ENCODE peak calls at places on chromosomes 5 and 9, in four cellular contexts. M is kidney epithelial cell; V is naive thymus-derived CD4-positive, alpha-beta T cell; J is T-cell. H is an unnamed sample.

GRCh38 chr9:115997923-115998322 is 155.7 kb upstream of the PAPPA start:
- DNase-seq in M (peak; percentile 42), J (no peak), V (no peak), H (no peak)

GRCh38 chr9:134024393-134024792 is 888 bp upstream of the BRD3OS start:
- DNase-seq in M (no peak), J (no peak), V (no peak), H (no peak)

GRCh38 chr5:378301-378891 is 56.9 kb downstream of the AHRR start:
- DNase-seq in J (no peak), V (no peak), M (no peak), H (no peak)

GRCh38 chr5:103389846-103390245 is 131.3 kb downstream of the MACIR start:
- DNase-seq in J (no peak), V (no peak), M (no peak), H (no peak)

GRCh38 chr5:177967221-177967887 is 28.7 kb downstream of the PROP1 start:
- DNase-seq in V (no peak), M (no peak), J (no peak), H (no peak)

GRCh38 chr5:88838500-88838899 is 44.5 kb downstream of the MEF2C start:
- DNase-seq in J (no peak), V (no peak), M (no peak), H (no peak)

GRCh38 chr5:100643473-100643872 is 108.3 kb downstream of the FAM174A start:
- DNase-seq in M (no peak), V (no peak), J (no peak), H (no peak)

GRCh38 chr9:94639045-94639995 is at the start of gene FBP1:
- DNase-seq in J (peak; percentile 16), V (peak; percentile 39), M (no peak), H (peak; percentile 87)

GRCh38 chr5:138632900-138633489 is 57.8 kb upstream of the HSPA9 start:
- DNase-seq in V (no peak), J (no peak), M (peak; percentile 37), H (no peak)

GRCh38 chr5:56910123-56910951 is 941 bp downstream of the SETD9 start:
- DNase-seq in M (no peak), J (peak; percentile 4), V (no peak), H (no peak)

GRCh38 chr5:140273401-140273877 is 29.5 kb downstream of the PFDN1 start:
- DNase-seq in V (no peak), J (no peak), M (no peak), H (no peak)

GRCh38 chr5:143645356-143645755 is 166.6 kb upstream of the HMHB1 start:
- DNase-seq in J (no peak), V (no peak), M (no peak), H (no peak)

GRCh38 chr5:179733764-179734126 is 1.1 kb downstream of the MAML1 start:
- DNase-seq in J (no peak), M (no peak), V (no peak), H (no peak)

H was measured in naive B cell.